ENCODE peak calls at places on chromosome 12, in seven cellular contexts. One of them, this sample, is unnamed.
A peak's percentile ranks its signal among the peaks of the same experiment; 100 is the strongest.

GRCh38 chr12:110555509-110556406 is 27.4 kb downstream of the PPTC7 start:
- DNase-seq in lower lobe of right lung: no peak
- DNase-seq in nucleus accumbens: no peak
- DNase-seq in HS-27A: no peak
- DNase-seq in GM04504: no peak
- DNase-seq in mucosa of gallbladder: no peak
- DNase-seq in HCEC 1CT: peak; percentile 75
- DNase-seq in this sample: no peak

GRCh38 chr12:93614917-93615596 is 42.6 kb downstream of the SOCS2 start:
- DNase-seq in nucleus accumbens: no peak
- DNase-seq in HS-27A: peak; percentile 11
- DNase-seq in HCEC 1CT: no peak
- DNase-seq in GM04504: no peak
- DNase-seq in mucosa of gallbladder: no peak
- DNase-seq in lower lobe of right lung: no peak
- DNase-seq in this sample: no peak

GRCh38 chr12:112792306-112792705 is 758 bp downstream of the RPH3A start:
- DNase-seq in mucosa of gallbladder: no peak
- DNase-seq in HCEC 1CT: no peak
- DNase-seq in HS-27A: no peak
- DNase-seq in GM04504: no peak
- DNase-seq in lower lobe of right lung: no peak
- DNase-seq in nucleus accumbens: peak; percentile 11
- DNase-seq in this sample: no peak

GRCh38 chr12:126202138-126202537 is 1136.9 kb downstream of the AACS start:
- DNase-seq in GM04504: no peak
- DNase-seq in mucosa of gallbladder: no peak
- DNase-seq in nucleus accumbens: no peak
- DNase-seq in HCEC 1CT: no peak
- DNase-seq in HS-27A: no peak
- DNase-seq in lower lobe of right lung: no peak
- DNase-seq in this sample: no peak

GRCh38 chr12:1528791-1529190 is 65.6 kb downstream of the FBXL14 start:
- DNase-seq in nucleus accumbens: no peak
- DNase-seq in mucosa of gallbladder: no peak
- DNase-seq in GM04504: no peak
- DNase-seq in HCEC 1CT: no peak
- DNase-seq in HS-27A: no peak
- DNase-seq in lower lobe of right lung: no peak
- DNase-seq in this sample: no peak

GRCh38 chr12:57151741-57152407 is 4.5 kb upstream of the LRP1-AS start:
- DNase-seq in HCEC 1CT: peak; percentile 78
- DNase-seq in nucleus accumbens: no peak
- DNase-seq in HS-27A: no peak
- DNase-seq in mucosa of gallbladder: peak; percentile 43
- DNase-seq in lower lobe of right lung: no peak
- DNase-seq in GM04504: peak; percentile 72
- DNase-seq in this sample: peak; percentile 69

GRCh38 chr12:88314706-88315105 is 172.6 kb downstream of the TMTC3 start:
- DNase-seq in HS-27A: no peak
- DNase-seq in nucleus accumbens: no peak
- DNase-seq in mucosa of gallbladder: no peak
- DNase-seq in GM04504: no peak
- DNase-seq in lower lobe of right lung: no peak
- DNase-seq in HCEC 1CT: no peak
- DNase-seq in this sample: no peak

GRCh38 chr12:90043264-90043663 is 334.6 kb upstream of the ATP2B1 start:
- DNase-seq in lower lobe of right lung: no peak
- DNase-seq in HCEC 1CT: peak; percentile 65
- DNase-seq in mucosa of gallbladder: no peak
- DNase-seq in HS-27A: no peak
- DNase-seq in nucleus accumbens: no peak
- DNase-seq in GM04504: no peak
- DNase-seq in this sample: no peak

GRCh38 chr12:43976027-43976426 is 140.1 kb downstream of the TMEM117 start:
- DNase-seq in GM04504: no peak
- DNase-seq in mucosa of gallbladder: no peak
- DNase-seq in lower lobe of right lung: no peak
- DNase-seq in HS-27A: no peak
- DNase-seq in nucleus accumbens: no peak
- DNase-seq in HCEC 1CT: peak; percentile 5
- DNase-seq in this sample: no peak

GRCh38 chr12:92561543-92561899 is 141.3 kb upstream of the PLEKHG7 start:
- DNase-seq in GM04504: peak; percentile 84
- DNase-seq in lower lobe of right lung: no peak
- DNase-seq in HS-27A: no peak
- DNase-seq in nucleus accumbens: no peak
- DNase-seq in HCEC 1CT: peak; percentile 60
- DNase-seq in mucosa of gallbladder: peak; percentile 84
- DNase-seq in this sample: peak; percentile 60